ENCODE peak calls at places on chromosomes 12 and 14, in ten cellular contexts. One of them, this sample, is unnamed.

GRCh38 chr12:46811185-46811584 is 14.6 kb downstream of the SLC38A4 start:
- DNase-seq in naive thymus-derived CD4-positive, alpha-beta T cell: peak; percentile 10
- DNase-seq in NCI-H1417: no peak
- DNase-seq in SW480: no peak
- DNase-seq in stimulated activated CD4-positive, alpha-beta T cell treated with anti-CD3 and anti-CD28 coated beads, Interleukin-2, amount 100 ng/mL, for 24 hours: no peak
- DNase-seq in mesothelial cell of epicardium: no peak
- DNase-seq in right lobe of liver: no peak
- DNase-seq in HTR-8/SVneo: no peak
- DNase-seq in T-cell: no peak
- DNase-seq in Right ventricle myocardium inferior: no peak
- DNase-seq in this sample: no peak

GRCh38 chr14:100767003-100767787 is 40.5 kb downstream of the DLK1 start:
- DNase-seq in naive thymus-derived CD4-positive, alpha-beta T cell: no peak
- DNase-seq in right lobe of liver: peak; percentile 17
- DNase-seq in HTR-8/SVneo: no peak
- DNase-seq in stimulated activated CD4-positive, alpha-beta T cell treated with anti-CD3 and anti-CD28 coated beads, Interleukin-2, amount 100 ng/mL, for 24 hours: no peak
- DNase-seq in SW480: no peak
- DNase-seq in NCI-H1417: no peak
- DNase-seq in T-cell: no peak
- DNase-seq in mesothelial cell of epicardium: no peak
- DNase-seq in Right ventricle myocardium inferior: no peak
- DNase-seq in this sample: no peak

GRCh38 chr12:4828176-4828575 is 81.5 kb upstream of the KCNA1 start:
- DNase-seq in Right ventricle myocardium inferior: no peak
- DNase-seq in stimulated activated CD4-positive, alpha-beta T cell treated with anti-CD3 and anti-CD28 coated beads, Interleukin-2, amount 100 ng/mL, for 24 hours: no peak
- DNase-seq in SW480: no peak
- DNase-seq in T-cell: no peak
- DNase-seq in mesothelial cell of epicardium: no peak
- DNase-seq in NCI-H1417: no peak
- DNase-seq in HTR-8/SVneo: no peak
- DNase-seq in naive thymus-derived CD4-positive, alpha-beta T cell: no peak
- DNase-seq in right lobe of liver: no peak
- DNase-seq in this sample: no peak

GRCh38 chr12:55072093-55072492 is 52.3 kb downstream of the NEUROD4 start:
- DNase-seq in T-cell: peak; percentile 64
- DNase-seq in Right ventricle myocardium inferior: peak; percentile 67
- DNase-seq in mesothelial cell of epicardium: no peak
- DNase-seq in NCI-H1417: peak; percentile 68
- DNase-seq in SW480: peak; percentile 20
- DNase-seq in stimulated activated CD4-positive, alpha-beta T cell treated with anti-CD3 and anti-CD28 coated beads, Interleukin-2, amount 100 ng/mL, for 24 hours: peak; percentile 82
- DNase-seq in right lobe of liver: peak; percentile 72
- DNase-seq in naive thymus-derived CD4-positive, alpha-beta T cell: peak; percentile 82
- DNase-seq in HTR-8/SVneo: no peak
- DNase-seq in this sample: peak; percentile 43

GRCh38 chr14:53217283-53217994 is 64.3 kb upstream of the DDHD1 start:
- DNase-seq in naive thymus-derived CD4-positive, alpha-beta T cell: peak; percentile 66
- DNase-seq in NCI-H1417: peak; percentile 73
- DNase-seq in right lobe of liver: peak; percentile 80
- DNase-seq in mesothelial cell of epicardium: peak; percentile 72
- DNase-seq in Right ventricle myocardium inferior: peak; percentile 82
- DNase-seq in T-cell: peak; percentile 42
- DNase-seq in HTR-8/SVneo: peak; percentile 79
- DNase-seq in SW480: peak; percentile 76
- DNase-seq in stimulated activated CD4-positive, alpha-beta T cell treated with anti-CD3 and anti-CD28 coated beads, Interleukin-2, amount 100 ng/mL, for 24 hours: peak; percentile 79
- DNase-seq in this sample: peak; percentile 67

GRCh38 chr12:58803893-58804292 is 116.4 kb downstream of the LRIG3 start:
- DNase-seq in SW480: no peak
- DNase-seq in T-cell: no peak
- DNase-seq in stimulated activated CD4-positive, alpha-beta T cell treated with anti-CD3 and anti-CD28 coated beads, Interleukin-2, amount 100 ng/mL, for 24 hours: no peak
- DNase-seq in Right ventricle myocardium inferior: no peak
- DNase-seq in NCI-H1417: no peak
- DNase-seq in HTR-8/SVneo: peak; percentile 22
- DNase-seq in right lobe of liver: no peak
- DNase-seq in mesothelial cell of epicardium: no peak
- DNase-seq in naive thymus-derived CD4-positive, alpha-beta T cell: no peak
- DNase-seq in this sample: no peak

GRCh38 chr12:2374092-2374740 is 321.4 kb downstream of the CACNA1C start:
- DNase-seq in Right ventricle myocardium inferior: no peak
- DNase-seq in mesothelial cell of epicardium: no peak
- DNase-seq in HTR-8/SVneo: no peak
- DNase-seq in T-cell: no peak
- DNase-seq in stimulated activated CD4-positive, alpha-beta T cell treated with anti-CD3 and anti-CD28 coated beads, Interleukin-2, amount 100 ng/mL, for 24 hours: no peak
- DNase-seq in NCI-H1417: peak; percentile 13
- DNase-seq in naive thymus-derived CD4-positive, alpha-beta T cell: no peak
- DNase-seq in SW480: no peak
- DNase-seq in right lobe of liver: no peak
- DNase-seq in this sample: no peak

GRCh38 chr14:56846970-56847928 is 37.0 kb upstream of the OTX2 start:
- DNase-seq in mesothelial cell of epicardium: no peak
- DNase-seq in stimulated activated CD4-positive, alpha-beta T cell treated with anti-CD3 and anti-CD28 coated beads, Interleukin-2, amount 100 ng/mL, for 24 hours: no peak
- DNase-seq in T-cell: no peak
- DNase-seq in HTR-8/SVneo: no peak
- DNase-seq in SW480: no peak
- DNase-seq in naive thymus-derived CD4-positive, alpha-beta T cell: no peak
- DNase-seq in NCI-H1417: no peak
- DNase-seq in right lobe of liver: no peak
- DNase-seq in Right ventricle myocardium inferior: no peak
- DNase-seq in this sample: no peak

GRCh38 chr12:94100254-94100653 is 48.1 kb upstream of the PLXNC1 start:
- DNase-seq in mesothelial cell of epicardium: no peak
- DNase-seq in SW480: peak; percentile 77
- DNase-seq in HTR-8/SVneo: peak; percentile 29
- DNase-seq in naive thymus-derived CD4-positive, alpha-beta T cell: no peak
- DNase-seq in stimulated activated CD4-positive, alpha-beta T cell treated with anti-CD3 and anti-CD28 coated beads, Interleukin-2, amount 100 ng/mL, for 24 hours: no peak
- DNase-seq in Right ventricle myocardium inferior: no peak
- DNase-seq in right lobe of liver: no peak
- DNase-seq in NCI-H1417: peak; percentile 20
- DNase-seq in T-cell: no peak
- DNase-seq in this sample: no peak

GRCh38 chr14:61460853-61461611 is 139.7 kb downstream of the PRKCH start:
- DNase-seq in SW480: peak; percentile 25
- DNase-seq in HTR-8/SVneo: no peak
- DNase-seq in T-cell: no peak
- DNase-seq in NCI-H1417: peak; percentile 60
- DNase-seq in naive thymus-derived CD4-positive, alpha-beta T cell: no peak
- DNase-seq in mesothelial cell of epicardium: no peak
- DNase-seq in right lobe of liver: peak; percentile 47
- DNase-seq in Right ventricle myocardium inferior: no peak
- DNase-seq in stimulated activated CD4-positive, alpha-beta T cell treated with anti-CD3 and anti-CD28 coated beads, Interleukin-2, amount 100 ng/mL, for 24 hours: peak; percentile 33
- DNase-seq in this sample: no peak

GRCh38 chr12:131226345-131227265 is 272.9 kb downstream of the ADGRD1 start:
- DNase-seq in stimulated activated CD4-positive, alpha-beta T cell treated with anti-CD3 and anti-CD28 coated beads, Interleukin-2, amount 100 ng/mL, for 24 hours: no peak
- DNase-seq in SW480: no peak
- DNase-seq in naive thymus-derived CD4-positive, alpha-beta T cell: no peak
- DNase-seq in NCI-H1417: no peak
- DNase-seq in Right ventricle myocardium inferior: no peak
- DNase-seq in T-cell: no peak
- DNase-seq in right lobe of liver: peak; percentile 18
- DNase-seq in HTR-8/SVneo: no peak
- DNase-seq in mesothelial cell of epicardium: no peak
- DNase-seq in this sample: no peak

GRCh38 chr14:100406505-100407131 is 83.5 kb downstream of the SLC25A47 start:
- DNase-seq in Right ventricle myocardium inferior: no peak
- DNase-seq in right lobe of liver: peak; percentile 61
- DNase-seq in naive thymus-derived CD4-positive, alpha-beta T cell: peak; percentile 15
- DNase-seq in T-cell: no peak
- DNase-seq in SW480: no peak
- DNase-seq in HTR-8/SVneo: no peak
- DNase-seq in stimulated activated CD4-positive, alpha-beta T cell treated with anti-CD3 and anti-CD28 coated beads, Interleukin-2, amount 100 ng/mL, for 24 hours: no peak
- DNase-seq in mesothelial cell of epicardium: no peak
- DNase-seq in NCI-H1417: no peak
- DNase-seq in this sample: peak; percentile 43

GRCh38 chr12:66129934-66130266 is 650 bp downstream of the LLPH start:
- DNase-seq in mesothelial cell of epicardium: no peak
- DNase-seq in naive thymus-derived CD4-positive, alpha-beta T cell: peak; percentile 8
- DNase-seq in Right ventricle myocardium inferior: no peak
- DNase-seq in HTR-8/SVneo: no peak
- DNase-seq in NCI-H1417: no peak
- DNase-seq in stimulated activated CD4-positive, alpha-beta T cell treated with anti-CD3 and anti-CD28 coated beads, Interleukin-2, amount 100 ng/mL, for 24 hours: no peak
- DNase-seq in SW480: no peak
- DNase-seq in right lobe of liver: no peak
- DNase-seq in T-cell: no peak
- DNase-seq in this sample: no peak

GRCh38 chr12:19597304-19598066 is 158.2 kb downstream of the AEBP2 start:
- DNase-seq in SW480: no peak
- DNase-seq in stimulated activated CD4-positive, alpha-beta T cell treated with anti-CD3 and anti-CD28 coated beads, Interleukin-2, amount 100 ng/mL, for 24 hours: no peak
- DNase-seq in HTR-8/SVneo: no peak
- DNase-seq in T-cell: no peak
- DNase-seq in Right ventricle myocardium inferior: no peak
- DNase-seq in naive thymus-derived CD4-positive, alpha-beta T cell: no peak
- DNase-seq in right lobe of liver: no peak
- DNase-seq in NCI-H1417: no peak
- DNase-seq in mesothelial cell of epicardium: no peak
- DNase-seq in this sample: no peak

GRCh38 chr14:22390195-22390594 is 198.8 kb downstream of the DAD1 start:
- DNase-seq in T-cell: no peak
- DNase-seq in stimulated activated CD4-positive, alpha-beta T cell treated with anti-CD3 and anti-CD28 coated beads, Interleukin-2, amount 100 ng/mL, for 24 hours: no peak
- DNase-seq in naive thymus-derived CD4-positive, alpha-beta T cell: no peak
- DNase-seq in HTR-8/SVneo: no peak
- DNase-seq in mesothelial cell of epicardium: no peak
- DNase-seq in Right ventricle myocardium inferior: no peak
- DNase-seq in NCI-H1417: no peak
- DNase-seq in SW480: no peak
- DNase-seq in right lobe of liver: no peak
- DNase-seq in this sample: no peak

GRCh38 chr14:64501326-64502171 is 2.1 kb downstream of the ZBTB25 start:
- DNase-seq in NCI-H1417: peak; percentile 33
- DNase-seq in SW480: peak; percentile 26
- DNase-seq in HTR-8/SVneo: peak; percentile 94
- DNase-seq in right lobe of liver: peak; percentile 80
- DNase-seq in mesothelial cell of epicardium: peak; percentile 49
- DNase-seq in Right ventricle myocardium inferior: no peak
- DNase-seq in naive thymus-derived CD4-positive, alpha-beta T cell: peak; percentile 54
- DNase-seq in T-cell: no peak
- DNase-seq in stimulated activated CD4-positive, alpha-beta T cell treated with anti-CD3 and anti-CD28 coated beads, Interleukin-2, amount 100 ng/mL, for 24 hours: no peak
- DNase-seq in this sample: no peak

GRCh38 chr14:70281938-70282337 is 77.5 kb downstream of the COX16 start:
- DNase-seq in T-cell: no peak
- DNase-seq in SW480: no peak
- DNase-seq in naive thymus-derived CD4-positive, alpha-beta T cell: no peak
- DNase-seq in mesothelial cell of epicardium: no peak
- DNase-seq in NCI-H1417: peak; percentile 72
- DNase-seq in stimulated activated CD4-positive, alpha-beta T cell treated with anti-CD3 and anti-CD28 coated beads, Interleukin-2, amount 100 ng/mL, for 24 hours: no peak
- DNase-seq in Right ventricle myocardium inferior: no peak
- DNase-seq in right lobe of liver: no peak
- DNase-seq in HTR-8/SVneo: no peak
- DNase-seq in this sample: no peak

GRCh38 chr12:26845984-26846383 is 13.0 kb upstream of the ITPR2 start:
- DNase-seq in naive thymus-derived CD4-positive, alpha-beta T cell: no peak
- DNase-seq in HTR-8/SVneo: no peak
- DNase-seq in right lobe of liver: no peak
- DNase-seq in stimulated activated CD4-positive, alpha-beta T cell treated with anti-CD3 and anti-CD28 coated beads, Interleukin-2, amount 100 ng/mL, for 24 hours: no peak
- DNase-seq in SW480: no peak
- DNase-seq in mesothelial cell of epicardium: no peak
- DNase-seq in T-cell: no peak
- DNase-seq in NCI-H1417: no peak
- DNase-seq in Right ventricle myocardium inferior: no peak
- DNase-seq in this sample: no peak

GRCh38 chr12:107545737-107546363 is 139.7 kb upstream of the PWP1 start:
- DNase-seq in T-cell: no peak
- DNase-seq in NCI-H1417: no peak
- DNase-seq in right lobe of liver: no peak
- DNase-seq in Right ventricle myocardium inferior: no peak
- DNase-seq in mesothelial cell of epicardium: no peak
- DNase-seq in stimulated activated CD4-positive, alpha-beta T cell treated with anti-CD3 and anti-CD28 coated beads, Interleukin-2, amount 100 ng/mL, for 24 hours: no peak
- DNase-seq in SW480: no peak
- DNase-seq in HTR-8/SVneo: no peak
- DNase-seq in naive thymus-derived CD4-positive, alpha-beta T cell: no peak
- DNase-seq in this sample: no peak

GRCh38 chr12:32151081-32151480 is 44.4 kb downstream of the BICD1 start:
- DNase-seq in Right ventricle myocardium inferior: no peak
- DNase-seq in T-cell: no peak
- DNase-seq in NCI-H1417: no peak
- DNase-seq in stimulated activated CD4-positive, alpha-beta T cell treated with anti-CD3 and anti-CD28 coated beads, Interleukin-2, amount 100 ng/mL, for 24 hours: no peak
- DNase-seq in right lobe of liver: no peak
- DNase-seq in SW480: no peak
- DNase-seq in HTR-8/SVneo: no peak
- DNase-seq in naive thymus-derived CD4-positive, alpha-beta T cell: no peak
- DNase-seq in mesothelial cell of epicardium: no peak
- DNase-seq in this sample: no peak

GRCh38 chr12:108782971-108783370 is 51.7 kb upstream of the CORO1C start:
- DNase-seq in SW480: no peak
- DNase-seq in NCI-H1417: no peak
- DNase-seq in mesothelial cell of epicardium: no peak
- DNase-seq in stimulated activated CD4-positive, alpha-beta T cell treated with anti-CD3 and anti-CD28 coated beads, Interleukin-2, amount 100 ng/mL, for 24 hours: no peak
- DNase-seq in right lobe of liver: no peak
- DNase-seq in Right ventricle myocardium inferior: no peak
- DNase-seq in naive thymus-derived CD4-positive, alpha-beta T cell: no peak
- DNase-seq in HTR-8/SVneo: no peak
- DNase-seq in T-cell: no peak
- DNase-seq in this sample: no peak

This sample was measured in immature natural killer cell.